ENCODE peak calls at places on chromosome 16, in ten cellular contexts. O, I, P, E, B, L, A, Q, W and V are unnamed samples. For H3K36me3, the result is how much of the 10 kb centered on the place peaks cover.

GRCh38 chr16:64019339-64019738 is 1102.5 kb downstream of the CDH11 start:
- DNase-seq in I (no peak), O (no peak), P (no peak), E (no peak), Q (no peak), W (no peak), A (no peak), L (no peak), B (no peak), V (no peak)

GRCh38 chr16:31880322-31880979 is 6.8 kb downstream of the ZNF267 start:
- DNase-seq in A (peak), O (peak), E (peak), P (peak), W (no peak), B (peak), Q (no peak), L (no peak), I (no peak), V (peak)

GRCh38 chr16:1535391-1536291 is 2.2 kb downstream of the TMEM204 start:
- DNase-seq in L (no peak), B (no peak), W (no peak), Q (no peak), E (no peak), A (no peak), P (peak), O (no peak), I (peak), V (no peak)

GRCh38 chr16:49754495-49755290 is 101.2 kb downstream of the ZNF423 start:
- DNase-seq in I (no peak), A (peak), P (peak), E (no peak), B (peak), Q (peak), W (peak), L (no peak), O (peak), V (no peak)

GRCh38 chr16:78925071-78925714 is 675.3 kb downstream of the MAF start:
- DNase-seq in Q (peak), E (no peak), W (no peak), O (no peak), P (peak), A (peak), I (no peak), B (peak), L (peak), V (no peak)

GRCh38 chr16:28180660-28181556 is 30.9 kb downstream of the XPO6 start:
- DNase-seq in P (peak), W (no peak), O (peak), E (no peak), I (no peak), B (no peak), A (no peak), L (no peak), Q (no peak), V (no peak)

GRCh38 chr16:63614421-63614820 is 1507.4 kb downstream of the CDH11 start:
- DNase-seq in Q (no peak), A (no peak), B (no peak), O (peak), E (no peak), P (no peak), I (no peak), L (no peak), W (no peak), V (no peak)

GRCh38 chr16:72560617-72561016 is 388.7 kb upstream of the PMFBP1 start:
- DNase-seq in B (peak), O (no peak), A (no peak), P (no peak), I (no peak), Q (no peak), L (no peak), E (no peak), W (no peak), V (no peak)

GRCh38 chr16:75236232-75236631 is 15.2 kb downstream of the BCAR1 start:
- DNase-seq in O (no peak), P (no peak), W (no peak), L (no peak), I (no peak), B (no peak), A (no peak), Q (no peak), E (no peak), V (no peak)

GRCh38 chr16:81500833-81501521 is 56.4 kb downstream of the CMIP start:
- DNase-seq in I (peak), Q (no peak), L (no peak), W (no peak), A (peak), P (no peak), O (peak), E (no peak), B (peak), V (no peak)

GRCh38 chr16:20383106-20384029 is 21.2 kb downstream of the PDILT start:
- DNase-seq in I (no peak), L (peak), Q (peak), E (no peak), W (peak), O (peak), P (peak), B (peak), A (peak), V (peak)

GRCh38 chr16:81401035-81401950 is 43.3 kb upstream of the CMIP start:
- DNase-seq in P (peak), I (no peak), O (peak), L (no peak), B (no peak), W (no peak), Q (peak), E (no peak), A (peak), V (no peak)

GRCh38 chr16:4214215-4214621 is 27.7 kb downstream of the SRL start:
- DNase-seq in Q (peak), O (peak), I (no peak), W (no peak), L (no peak), P (peak), E (no peak), A (peak), B (peak), V (no peak)

GRCh38 chr16:85549766-85550421 is 63.2 kb upstream of the GSE1 start:
- DNase-seq in A (no peak), Q (no peak), L (no peak), E (no peak), B (no peak), O (no peak), P (no peak), W (no peak), I (no peak), V (no peak)

GRCh38 chr16:86662195-86662594 is 83.8 kb downstream of the FOXL1 start:
- DNase-seq in W (no peak), A (no peak), E (no peak), P (peak), L (no peak), Q (no peak), I (no peak), B (no peak), O (peak), V (no peak)

GRCh38 chr16:30524575-30525571 is 1.5 kb downstream of the ZNF768 start:
- DNase-seq in A (no peak), B (no peak), P (no peak), I (peak), W (no peak), E (no peak), L (no peak), Q (no peak), O (no peak), V (no peak)

GRCh38 chr16:89739383-89739782 is 18.0 kb downstream of the ZNF276 start:
- DNase-seq in O (no peak), B (no peak), I (no peak), Q (no peak), A (no peak), E (no peak), W (no peak), L (no peak), P (no peak), V (no peak)

GRCh38 chr16:79932564-79932963 is 332.0 kb upstream of the MAF start:
- DNase-seq in O (peak), W (no peak), A (no peak), B (no peak), Q (no peak), L (no peak), P (no peak), E (no peak), I (no peak), V (no peak)

GRCh38 chr16:30778549-30779244 is 8.3 kb downstream of the ZNF629 start:
- DNase-seq in P (no peak), Q (no peak), B (no peak), E (no peak), W (peak), L (no peak), O (no peak), I (no peak), A (peak), V (no peak)

GRCh38 chr16:674968-675883 is at the start of gene RHBDL1:
- DNase-seq in W (no peak), O (peak), E (no peak), Q (peak), I (no peak), A (peak), L (no peak), B (peak), P (peak), V (no peak)

GRCh38 chr16:78763821-78764440 is 664.5 kb downstream of the WWOX start:
- DNase-seq in E (no peak), W (no peak), A (no peak), Q (no peak), I (no peak), L (no peak), B (no peak), O (no peak), P (no peak), V (no peak)

GRCh38 chr16:19991614-19992013 is 82.1 kb downstream of the GPR139 start:
- DNase-seq in P (no peak), L (no peak), A (no peak), W (no peak), O (no peak), B (no peak), Q (no peak), E (no peak), I (no peak), V (no peak)

GRCh38 chr16:75640598-75640997 is 6.9 kb downstream of the KARS1 start:
- DNase-seq in E (no peak), Q (no peak), I (no peak), O (no peak), A (no peak), L (no peak), B (no peak), W (no peak), P (no peak), V (no peak)

GRCh38 chr16:48366165-48367093 is 18.8 kb downstream of the SIAH1 start:
- DNase-seq in A (peak), I (no peak), O (peak), E (no peak), P (peak), Q (peak), W (no peak), L (peak), B (peak), V (peak)

GRCh38 chr16:21130811-21131210 is 19.8 kb downstream of the DNAH3 start:
- DNase-seq in W (no peak), O (no peak), L (no peak), A (no peak), P (no peak), I (no peak), E (no peak), Q (no peak), B (no peak), V (no peak)

GRCh38 chr16:75238132-75238852 is 13.1 kb downstream of the BCAR1 start:
- DNase-seq in A (peak), W (no peak), B (peak), O (peak), E (peak), Q (peak), P (peak), L (no peak), I (peak), V (no peak)

GRCh38 chr16:80147021-80147680 is 393.6 kb upstream of the DYNLRB2 start:
- DNase-seq in B (no peak), O (no peak), W (no peak), E (no peak), P (peak), Q (no peak), I (no peak), L (no peak), A (no peak), V (no peak)

GRCh38 chr16:88727871-88728270 is 21.6 kb downstream of the CTU2 start:
- DNase-seq in W (no peak), A (no peak), Q (no peak), E (no peak), B (peak), O (no peak), P (no peak), L (no peak), I (no peak), V (no peak)

GRCh38 chr16:14559809-14560227 is 70.2 kb downstream of the PARN start:
- DNase-seq in L (no peak), B (no peak), P (no peak), I (no peak), E (peak), A (peak), W (no peak), O (peak), Q (peak), V (no peak)

GRCh38 chr16:67247698-67248400 is 568 bp upstream of the FHOD1 start:
- DNase-seq in A (no peak), Q (no peak), L (no peak), P (no peak), I (no peak), E (no peak), O (no peak), W (no peak), B (peak), V (no peak)

GRCh38 chr16:67246945-67247697 is at the start of gene FHOD1:
- DNase-seq in P (peak), L (peak), E (peak), O (peak), I (peak), B (peak), A (peak), Q (peak), W (peak), V (peak)

GRCh38 chr16:67249178-67249759 is 490 bp downstream of the SLC9A5 start:
- DNase-seq in L (no peak), W (no peak), E (no peak), I (no peak), B (no peak), O (no peak), P (peak), A (no peak), Q (no peak), V (no peak)

GRCh38 chr16:67248401-67249177 is at the start of gene SLC9A5:
- DNase-seq in L (peak), O (no peak), P (peak), I (peak), A (no peak), B (no peak), Q (no peak), W (no peak), E (peak), V (no peak)

DNA sequence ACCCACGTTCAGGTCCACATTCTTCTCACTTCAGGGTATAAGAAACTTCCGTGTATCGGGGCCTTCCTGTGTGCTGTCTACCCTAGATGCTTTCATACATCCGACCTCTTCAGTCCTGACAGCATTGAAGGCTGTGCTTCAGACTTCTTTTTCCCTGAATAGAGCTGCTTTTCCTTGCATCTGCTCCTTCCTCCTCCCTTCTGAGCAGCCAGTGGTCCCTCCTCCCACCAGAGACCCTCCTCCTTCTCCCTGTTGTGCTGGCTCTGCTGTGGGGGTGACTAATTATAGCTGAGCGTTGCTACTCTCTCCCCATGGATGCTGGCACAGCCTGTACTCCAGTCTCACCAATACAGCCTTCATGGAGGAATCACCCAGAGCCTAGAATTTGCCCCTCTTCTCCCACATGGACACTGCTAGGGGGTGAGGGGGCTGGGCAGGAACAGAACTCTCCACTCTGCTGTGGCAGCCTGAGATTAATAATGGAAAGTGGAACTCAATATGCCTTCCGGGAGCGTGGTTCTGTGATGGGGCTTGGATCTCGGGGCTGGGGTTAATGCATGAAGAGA is 1.1 kb downstream of the SLC9A5 start:
- DNase-seq in B (no peak), Q (no peak), P (peak), I (peak), A (no peak), L (no peak), W (no peak), E (no peak), O (no peak), V (no peak)
- H3K4me3 ChIP-seq in B (no peak), Q (no peak), P (peak), I (peak), A (no peak), L (no peak), W (no peak), E (no peak), O (no peak), V (no peak)

GRCh38 chr16:16107839-16108238 is 115.5 kb downstream of the ABCC6 start:
- DNase-seq in I (no peak), A (peak), O (no peak), E (no peak), L (no peak), P (no peak), B (no peak), W (no peak), Q (no peak), V (no peak)
- H3K36me3 ChIP-seq in I (half or more), A (under half), O (under half), E (under half), L (half or more), P (under half), B (under half), W (under half), Q (under half), V (half or more)

GRCh38 chr16:8740775-8741355 is 56.6 kb downstream of the TMEM186 start:
- DNase-seq in I (no peak), A (peak), B (no peak), L (no peak), W (no peak), P (no peak), E (no peak), Q (peak), O (no peak), V (no peak)

GRCh38 chr16:8739151-8739550 is 58.3 kb downstream of the TMEM186 start:
- DNase-seq in P (no peak), E (no peak), W (no peak), A (no peak), B (no peak), L (no peak), I (peak), Q (no peak), O (no peak), V (no peak)

GRCh38 chr16:8741636-8742427 is 55.6 kb downstream of the TMEM186 start:
- DNase-seq in B (no peak), A (no peak), O (no peak), W (no peak), I (no peak), P (no peak), Q (no peak), L (no peak), E (no peak), V (no peak)

GRCh38 chr16:8736123-8736680 is 61.2 kb downstream of the TMEM186 start:
- DNase-seq in E (no peak), W (no peak), O (no peak), Q (no peak), A (no peak), B (no peak), I (peak), P (no peak), L (no peak), V (no peak)

GRCh38 chr16:8739989-8740704 is 57.3 kb downstream of the TMEM186 start:
- DNase-seq in O (no peak), I (peak), Q (no peak), E (no peak), B (no peak), L (no peak), W (no peak), P (no peak), A (no peak), V (no peak)
- H3K4me3 ChIP-seq in O (no peak), I (no peak), Q (no peak), E (no peak), B (no peak), L (no peak), W (no peak), P (no peak), A (no peak), V (no peak)

GRCh38 chr16:53478965-53479364 is 24.0 kb downstream of the AKTIP start:
- DNase-seq in O (no peak), L (no peak), I (no peak), Q (no peak), A (no peak), W (no peak), B (no peak), P (no peak), E (no peak), V (no peak)
- H3K36me3 ChIP-seq in O (under half), L (half or more), I (half or more), Q (under half), A (under half), W (under half), B (under half), P (under half), E (under half), V (half or more)

GRCh38 chr16:17348042-17348783 is 122.5 kb downstream of the XYLT1 start:
- DNase-seq in B (no peak), I (peak), W (no peak), Q (no peak), O (no peak), L (no peak), P (no peak), A (no peak), E (no peak), V (no peak)

GRCh38 chr16:17347624-17348023 is 123.1 kb downstream of the XYLT1 start:
- DNase-seq in B (no peak), Q (no peak), I (peak), W (no peak), P (no peak), A (no peak), O (no peak), E (no peak), L (no peak), V (no peak)

GRCh38 chr16:17346774-17347569 is 123.8 kb downstream of the XYLT1 start:
- DNase-seq in O (no peak), W (no peak), L (peak), P (no peak), I (peak), B (no peak), E (no peak), Q (peak), A (no peak), V (no peak)

GRCh38 chr16:17345043-17345442 is 125.7 kb downstream of the XYLT1 start:
- DNase-seq in W (no peak), Q (peak), A (peak), L (no peak), I (no peak), O (peak), P (peak), B (no peak), E (no peak), V (no peak)

GRCh38 chr16:17346441-17346773 is 124.4 kb downstream of the XYLT1 start:
- DNase-seq in P (no peak), I (no peak), Q (no peak), B (no peak), O (no peak), A (no peak), W (no peak), L (no peak), E (no peak), V (no peak)
- H3K4me3 ChIP-seq in P (no peak), I (no peak), Q (no peak), B (no peak), O (no peak), A (no peak), W (no peak), L (no peak), E (no peak), V (no peak)

GRCh38 chr16:12091569-12092346 is 115.2 kb downstream of the SNX29 start:
- DNase-seq in Q (no peak), I (peak), W (peak), A (no peak), P (no peak), L (no peak), O (no peak), B (peak), E (peak), V (no peak)

GRCh38 chr16:12093902-12094301 is 117.4 kb downstream of the SNX29 start:
- DNase-seq in O (no peak), P (no peak), A (no peak), W (no peak), Q (no peak), B (no peak), I (no peak), L (no peak), E (no peak), V (no peak)

GRCh38 chr16:12094537-12095265 is 118.2 kb downstream of the SNX29 start:
- DNase-seq in P (no peak), O (peak), W (no peak), I (peak), L (no peak), E (peak), A (no peak), B (no peak), Q (no peak), V (no peak)

GRCh38 chr16:12090162-12090552 is 113.6 kb downstream of the SNX29 start:
- DNase-seq in Q (no peak), B (no peak), P (no peak), E (peak), W (no peak), A (no peak), O (no peak), L (no peak), I (peak), V (no peak)

DNA sequence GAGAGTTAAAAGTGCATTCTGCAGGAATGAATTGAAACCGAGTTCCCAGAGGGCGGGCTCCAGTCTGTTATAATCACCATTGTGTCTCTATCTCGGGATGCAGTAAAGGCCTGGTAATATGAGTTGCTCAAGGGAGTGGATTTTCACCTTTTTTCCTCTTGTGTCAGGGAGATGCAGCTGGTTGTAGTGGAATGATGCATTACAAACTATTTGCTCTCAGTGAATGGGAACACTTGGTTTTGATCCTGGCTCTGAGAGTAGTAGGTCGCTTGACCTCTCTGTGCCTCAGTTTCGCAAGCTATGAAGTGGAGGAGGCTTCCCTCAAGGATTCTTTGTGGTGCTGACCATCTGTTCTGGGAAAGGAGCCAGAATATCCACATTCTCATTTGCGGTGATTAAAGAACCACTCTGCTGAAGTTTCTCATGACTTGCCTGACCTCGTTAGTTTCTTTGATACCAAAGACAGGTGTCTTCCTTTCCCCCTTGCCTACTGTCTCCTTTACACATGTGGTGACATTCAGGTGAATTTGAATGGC is 115.9 kb downstream of the SNX29 start:
- DNase-seq in W (no peak), A (peak), B (no peak), P (peak), L (no peak), I (no peak), O (peak), E (peak), Q (no peak), V (no peak)
- H3K36me3 ChIP-seq in W (under half), A (under half), B (under half), P (under half), L (under half), I (under half), O (under half), E (under half), Q (under half), V (under half)